ENCODE peak calls at places on chromosomes 1 and 21, in five cellular contexts. F, E, X, W and U are unnamed samples. For H4K20me1, the result is how much of the 10 kb centered on the place peaks cover.

GRCh38 chr21:14243877-14244276 is 27.9 kb downstream of the RBM11 start:
- DNase-seq in X (no peak), W (no peak), E (no peak), F (no peak), U (no peak)

GRCh38 chr1:48115835-48116234 is 106.7 kb upstream of the SLC5A9 start:
- DNase-seq in F (no peak), E (peak), W (no peak), X (no peak), U (no peak)

GRCh38 chr1:183288583-183288982 is 102.5 kb downstream of the LAMC2 start:
- DNase-seq in W (no peak), X (no peak), E (no peak), F (no peak), U (no peak)

GRCh38 chr1:75092141-75092540 is 42.0 kb upstream of the LHX8 start:
- DNase-seq in E (no peak), W (no peak), F (no peak), X (no peak), U (peak)

GRCh38 chr1:55724551-55725325 is 509.6 kb upstream of the USP24 start:
- DNase-seq in W (no peak), F (no peak), E (no peak), X (no peak), U (no peak)

GRCh38 chr1:215290018-215290417 is 207.5 kb downstream of the KCNK2 start:
- DNase-seq in F (no peak), W (no peak), X (no peak), E (no peak), U (no peak)

GRCh38 chr1:62589321-62589720 is 8.0 kb upstream of the ANGPTL3 start:
- DNase-seq in E (no peak), F (no peak), W (no peak), X (no peak), U (no peak)

GRCh38 chr1:161382214-161383019 is 14.7 kb upstream of the CFAP126 start:
- DNase-seq in F (peak), W (no peak), X (no peak), E (peak), U (peak)

GRCh38 chr1:199287632-199288031 is 648.8 kb downstream of the PTPRC start:
- DNase-seq in F (no peak), E (no peak), W (no peak), X (no peak), U (no peak)

DNA sequence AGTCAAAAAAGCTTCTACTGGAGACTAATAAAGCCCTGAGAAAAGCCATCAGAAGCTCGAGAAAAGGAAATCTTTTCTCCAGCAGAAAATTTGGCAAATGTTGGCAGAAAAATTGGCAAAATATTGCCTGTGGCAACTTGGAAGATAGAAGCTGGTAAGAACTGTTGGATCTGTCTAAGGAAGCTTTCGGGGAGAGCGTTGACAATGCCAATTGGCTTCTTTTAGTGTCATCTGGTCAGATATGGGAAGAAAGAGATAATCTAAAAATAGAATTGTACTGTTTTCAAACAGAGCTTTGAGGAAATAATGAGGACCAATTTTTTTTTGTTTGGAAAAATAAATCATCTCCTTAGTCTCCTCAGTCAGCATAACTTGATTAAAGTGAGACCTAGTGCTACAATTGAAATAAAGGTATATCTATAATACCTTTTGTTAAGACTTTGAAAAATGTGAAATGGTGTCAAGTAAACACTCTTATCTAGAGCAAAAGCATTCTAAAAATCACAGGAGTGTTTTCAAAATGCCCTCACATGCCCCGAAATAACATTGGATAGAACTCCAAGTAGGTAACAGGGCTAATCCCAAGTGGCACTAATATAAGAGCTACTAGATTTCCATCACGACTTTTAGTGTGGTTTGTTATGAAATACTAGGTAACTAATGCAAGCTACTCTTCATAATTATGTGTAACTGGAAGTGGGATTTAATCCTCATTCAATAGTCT is 882.2 kb upstream of the B3GALT2 start:
- DNase-seq in E (no peak), X (no peak), F (no peak), W (no peak), U (no peak)
- TF ChIP-seq POLR2AphosphoS5 in E (no peak), X (no peak), F (no peak), W (no peak), U (no peak)

GRCh38 chr1:39153684-39154083 is 50.8 kb upstream of the MACF1 start:
- DNase-seq in W (no peak), X (no peak), F (no peak), E (no peak), U (no peak)
- H4K20me1 ChIP-seq in W (under half), X (under half), F (under half), E (under half), U (under half)

GRCh38 chr1:74012583-74012982 is 185.4 kb downstream of the LRRIQ3 start:
- DNase-seq in F (no peak), X (no peak), W (no peak), E (no peak), U (no peak)
- TF ChIP-seq CREB1 in F (no peak), X (no peak), W (no peak), E (no peak), U (no peak)

DNA sequence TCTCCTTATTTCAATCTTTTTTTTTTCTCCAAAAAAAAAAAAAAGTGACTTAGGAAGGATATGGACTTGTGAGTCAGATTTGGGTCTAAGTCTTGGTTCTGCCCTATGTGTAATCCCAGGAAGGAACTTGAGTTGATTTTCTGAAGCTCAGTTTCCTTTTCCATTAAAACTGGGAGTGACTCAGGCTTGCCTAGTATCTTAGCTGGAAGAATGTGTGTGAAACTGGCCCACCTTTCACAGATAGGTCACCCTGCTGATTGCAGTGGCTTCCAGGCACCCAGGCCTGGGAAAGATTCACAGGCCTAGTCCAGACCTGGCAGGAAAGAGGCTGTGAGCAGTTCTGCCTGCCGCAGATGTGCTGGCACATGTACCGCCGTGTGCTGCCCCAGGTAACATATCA is 218.3 kb upstream of the HOOK1 start:
- DNase-seq in X (no peak), W (no peak), F (no peak), E (no peak), U (no peak)
- TF ChIP-seq POLR2AphosphoS5 in X (no peak), W (no peak), F (no peak), E (no peak), U (no peak)

GRCh38 chr1:1273152-1273534 is 511 bp downstream of the UBE2J2 start:
- DNase-seq in E (no peak), W (no peak), F (no peak), X (no peak), U (no peak)
- H4K20me1 ChIP-seq in E (under half), W (under half), F (under half), X (under half), U (under half)

GRCh38 chr1:101918277-101918676 is 78.4 kb downstream of the OLFM3 start:
- DNase-seq in F (no peak), X (no peak), W (no peak), E (no peak), U (no peak)

GRCh38 chr1:101908980-101909379 is 87.7 kb downstream of the OLFM3 start:
- DNase-seq in F (no peak), X (no peak), E (no peak), W (no peak), U (no peak)

GRCh38 chr1:101915597-101915996 is 81.1 kb downstream of the OLFM3 start:
- DNase-seq in E (no peak), F (no peak), W (no peak), X (no peak), U (no peak)

GRCh38 chr1:101911894-101912293 is 84.8 kb downstream of the OLFM3 start:
- DNase-seq in X (no peak), F (no peak), W (no peak), E (no peak), U (no peak)

GRCh38 chr1:101914473-101915242 is 82.1 kb downstream of the OLFM3 start:
- DNase-seq in E (no peak), X (no peak), W (no peak), F (no peak), U (no peak)
- TF ChIP-seq CREB1 in E (no peak), X (no peak), W (no peak), F (no peak), U (no peak)

GRCh38 chr1:88063605-88064004 is 620.5 kb upstream of the PKN2 start:
- DNase-seq in F (no peak), X (no peak), E (no peak), W (no peak), U (no peak)

GRCh38 chr1:88060112-88060673 is 623.9 kb upstream of the PKN2 start:
- DNase-seq in W (no peak), X (no peak), F (no peak), E (no peak), U (no peak)

GRCh38 chr1:88061106-88061829 is 622.8 kb upstream of the PKN2 start:
- DNase-seq in E (peak), W (no peak), X (no peak), F (no peak), U (peak)

GRCh38 chr1:88061830-88062177 is 622.3 kb upstream of the PKN2 start:
- DNase-seq in X (no peak), W (no peak), E (no peak), F (no peak), U (no peak)

DNA sequence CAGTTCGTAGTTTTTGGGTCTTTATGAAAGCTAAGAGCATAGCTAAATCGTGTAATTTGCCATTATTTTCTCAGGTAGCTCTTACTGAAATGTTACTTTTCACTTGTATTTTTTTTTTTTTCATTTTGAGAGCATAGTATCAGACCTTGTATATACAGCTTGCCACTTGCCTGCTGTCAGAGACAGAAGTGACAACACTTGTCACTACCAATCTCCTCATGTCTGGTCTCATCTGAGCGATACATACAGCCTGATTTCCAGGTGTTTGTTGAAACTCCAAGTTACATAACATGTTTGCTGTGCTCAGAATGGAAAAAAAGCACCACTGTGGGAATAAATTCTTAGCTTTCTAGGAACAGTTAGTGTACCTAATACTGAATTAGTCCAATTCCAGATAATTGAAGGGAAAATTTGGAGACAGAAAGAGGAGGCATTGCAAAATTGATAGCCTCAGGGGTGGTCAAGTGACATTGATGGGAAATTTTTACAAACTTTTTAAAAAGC is 621.4 kb upstream of the PKN2 start:
- DNase-seq in E (no peak), W (no peak), F (no peak), X (no peak), U (no peak)
- TF ChIP-seq POLR2AphosphoS5 in E (no peak), W (no peak), F (no peak), X (no peak), U (no peak)

GRCh38 chr1:3679098-3679555 is 26.8 kb downstream of the TP73 start:
- DNase-seq in E (no peak), X (no peak), W (no peak), F (no peak), U (no peak)
- H4K20me1 ChIP-seq in E (under half), X (under half), W (under half), F (under half), U (under half)

GRCh38 chr1:236861560-236862230 is 66.6 kb downstream of the MTR start:
- DNase-seq in F (no peak), W (no peak), E (peak), X (no peak), U (no peak)
- TF ChIP-seq CREB1 in F (no peak), W (no peak), E (no peak), X (no peak), U (no peak)

GRCh38 chr1:28209700-28210099 is 23.1 kb downstream of the DNAJC8 start:
- DNase-seq in X (no peak), W (no peak), E (no peak), F (no peak), U (no peak)
- TF ChIP-seq POLR2AphosphoS5 in X (no peak), W (no peak), E (no peak), F (no peak), U (no peak)